ENCODE peak calls at places on chromosomes 2 and 18, in nine cellular contexts. K is GM23338, W is astrocyte of the spinal cord, M is A549, H is neural progenitor cell, Z is chondrocyte, E is epithelial cell of esophagus, V is pancreas, A is esophagus squamous epithelium. Y is an unnamed sample.

GRCh38 chr2:226796840-226797288 is 2.8 kb downstream of the IRS1 start:
- DNase-seq in K (no peak), W (peak), M (no peak), H (no peak), Z (peak), E (peak), V (peak), A (no peak), Y (no peak)

GRCh38 chr2:37993135-37993534 is 68.0 kb downstream of the RMDN2 start:
- DNase-seq in K (peak), W (peak), M (peak), H (no peak), Z (no peak), E (peak), V (no peak), A (no peak), Y (no peak)

GRCh38 chr2:9565436-9566153 is 10.0 kb upstream of the ADAM17 start:
- DNase-seq in K (no peak), W (peak), M (peak), H (no peak), Z (no peak), E (peak), V (no peak), A (no peak), Y (no peak)

GRCh38 chr2:84996909-84997308 is 25.9 kb downstream of the KCMF1 start:
- DNase-seq in K (no peak), W (no peak), M (no peak), H (no peak), Z (no peak), E (peak), V (no peak), A (no peak), Y (no peak)

GRCh38 chr2:28753043-28753683 is 1.5 kb downstream of the PPP1CB start:
- DNase-seq in K (peak), W (peak), M (peak), H (peak), Z (no peak), E (peak), V (no peak), A (no peak), Y (peak)

GRCh38 chr2:85728883-85729824 is 24.6 kb upstream of the ATOH8 start:
- DNase-seq in K (peak), W (peak), M (peak), H (peak), Z (no peak), E (peak), V (peak), A (no peak), Y (peak)

GRCh38 chr2:230410861-230411464 is 5.0 kb upstream of the SP100 start:
- DNase-seq in K (peak), W (no peak), M (no peak), H (no peak), Z (no peak), E (no peak), V (no peak), A (no peak), Y (no peak)

GRCh38 chr18:7822435-7823425 is 255.6 kb downstream of the PTPRM start:
- DNase-seq in K (no peak), W (peak), M (no peak), H (peak), Z (no peak), E (no peak), V (no peak), A (no peak), Y (no peak)

GRCh38 chr18:26215247-26215970 is 10.8 kb upstream of the TAF4B start:
- DNase-seq in K (no peak), W (no peak), M (no peak), H (no peak), Z (no peak), E (no peak), V (no peak), A (no peak), Y (no peak)

GRCh38 chr2:1942146-1942545 is 197.8 kb upstream of the PXDN start:
- DNase-seq in K (no peak), W (no peak), M (no peak), H (no peak), Z (no peak), E (no peak), V (no peak), A (no peak), Y (no peak)

GRCh38 chr2:1938986-1939385 is 194.7 kb upstream of the PXDN start:
- DNase-seq in K (no peak), W (no peak), M (no peak), H (no peak), Z (no peak), E (no peak), V (no peak), A (no peak), Y (no peak)

GRCh38 chr2:1937480-1937879 is 193.2 kb upstream of the PXDN start:
- DNase-seq in K (no peak), W (no peak), M (no peak), H (no peak), Z (no peak), E (no peak), V (no peak), A (no peak), Y (no peak)

GRCh38 chr2:1942836-1943360 is 198.6 kb upstream of the PXDN start:
- DNase-seq in K (no peak), W (no peak), M (no peak), H (no peak), Z (no peak), E (no peak), V (no peak), A (no peak), Y (no peak)

GRCh38 chr2:1940660-1941059 is 196.3 kb upstream of the PXDN start:
- DNase-seq in K (no peak), W (peak), M (no peak), H (no peak), Z (no peak), E (no peak), V (no peak), A (no peak), Y (no peak)
- TF ChIP-seq CTCF in K (no peak), W (no peak), M (no peak), H (no peak), Z (peak), E (no peak), V (no peak), A (no peak), Y (no peak)

GRCh38 chr2:39135678-39136259 is 14.9 kb upstream of the SOS1 start:
- DNase-seq in K (no peak), W (no peak), M (no peak), H (no peak), Z (no peak), E (no peak), V (no peak), A (no peak), Y (no peak)

GRCh38 chr2:39127973-39128372 is 7.1 kb upstream of the SOS1 start:
- DNase-seq in K (no peak), W (no peak), M (no peak), H (no peak), Z (no peak), E (peak), V (no peak), A (no peak), Y (no peak)

GRCh38 chr2:39136799-39137198 is 15.9 kb upstream of the SOS1 start:
- DNase-seq in K (no peak), W (no peak), M (no peak), H (no peak), Z (no peak), E (no peak), V (no peak), A (no peak), Y (no peak)

GRCh38 chr2:39128919-39129391 is 8.1 kb upstream of the SOS1 start:
- DNase-seq in K (no peak), W (no peak), M (no peak), H (no peak), Z (no peak), E (peak), V (no peak), A (no peak), Y (peak)

GRCh38 chr2:39133215-39133851 is 12.5 kb upstream of the SOS1 start:
- DNase-seq in K (no peak), W (no peak), M (no peak), H (no peak), Z (no peak), E (no peak), V (no peak), A (no peak), Y (no peak)
- TF ChIP-seq CTCF in K (no peak), W (no peak), M (no peak), H (no peak), Z (no peak), E (no peak), V (no peak), A (no peak), Y (no peak)

GRCh38 chr2:163565192-163565591 is 170.6 kb downstream of the FIGN start:
- DNase-seq in K (no peak), W (no peak), M (no peak), H (no peak), Z (no peak), E (peak), V (no peak), A (no peak), Y (no peak)
- TF ChIP-seq CTCF in K (peak), W (no peak), M (no peak), H (no peak), Z (no peak), E (no peak), V (no peak), A (no peak), Y (no peak)

GRCh38 chr2:151640087-151640486 is 94.2 kb downstream of the NEB start:
- DNase-seq in K (peak), W (no peak), M (no peak), H (no peak), Z (no peak), E (no peak), V (no peak), A (no peak), Y (no peak)
- TF ChIP-seq CTCF in K (no peak), W (no peak), M (no peak), H (peak), Z (no peak), E (no peak), V (no peak), A (no peak), Y (no peak)

GRCh38 chr2:241218131-241219029 is 29.9 kb downstream of the ANO7 start:
- DNase-seq in K (peak), W (no peak), M (peak), H (peak), Z (peak), E (peak), V (peak), A (no peak), Y (peak)
- TF ChIP-seq CTCF in K (peak), W (no peak), M (peak), H (peak), Z (peak), E (no peak), V (no peak), A (no peak), Y (no peak)

GRCh38 chr2:208657468-208657867 is 250.9 kb downstream of the PTH2R start:
- DNase-seq in K (peak), W (no peak), M (peak), H (peak), Z (no peak), E (peak), V (no peak), A (no peak), Y (no peak)
- TF ChIP-seq CTCF in K (peak), W (no peak), M (no peak), H (peak), Z (no peak), E (no peak), V (no peak), A (no peak), Y (no peak)